ENCODE peak calls at places on chromosomes 3 and 15, in ten cellular contexts. G is GM23248; F is HFFc6; Z is GM04504; H is body of pancreas; R is naive B cell; A is A172; S is stimulated activated CD4-positive, alpha-beta T cell treated with anti-CD3 and anti-CD28 coated beads, TNF-alpha, amount 100 ng/mL, for 48 hours; T is NCI-H2081 treated with DMSO at 0.1 percent for 48 hours; U is activated CD4-positive, CD25-positive, alpha-beta regulatory T cell. I is an unnamed sample.

GRCh38 chr3:122555275-122556071 is 8.6 kb downstream of the PARP9 start:
- DNase-seq in A (peak), U (no peak), S (no peak), R (no peak), Z (no peak), T (no peak), H (no peak), F (no peak), G (peak), I (peak)

GRCh38 chr3:60250210-60250609 is 1001.0 kb downstream of the FHIT start:
- DNase-seq in R (no peak), U (no peak), A (no peak), H (no peak), S (no peak), T (no peak), Z (peak), F (no peak), G (peak), I (no peak)

GRCh38 chr3:10777627-10778026 is 38.4 kb upstream of the SLC6A11 start:
- DNase-seq in U (no peak), T (no peak), S (no peak), Z (no peak), R (no peak), G (no peak), F (no peak), H (no peak), A (no peak), I (no peak)

GRCh38 chr15:75348563-75349350 is 1.9 kb downstream of the NEIL1 start:
- DNase-seq in G (peak), H (peak), Z (no peak), F (no peak), U (no peak), S (no peak), T (no peak), A (no peak), R (peak), I (no peak)

GRCh38 chr3:40989141-40990061 is 209.9 kb upstream of the CTNNB1 start:
- DNase-seq in S (no peak), R (no peak), U (no peak), A (no peak), Z (no peak), T (no peak), G (no peak), H (no peak), F (no peak), I (no peak)

GRCh38 chr3:160473978-160474377 is 24.4 kb upstream of the TRIM59 start:
- DNase-seq in S (no peak), G (peak), A (peak), R (no peak), Z (peak), T (no peak), H (no peak), F (peak), U (no peak), I (peak)

GRCh38 chr3:59116138-59116537 is 66.3 kb upstream of the CFAP20DC start:
- DNase-seq in H (no peak), F (no peak), R (no peak), U (no peak), G (no peak), T (no peak), A (no peak), S (no peak), Z (no peak), I (no peak)

GRCh38 chr3:151206196-151206595 is 3.2 kb upstream of the GPR171 start:
- DNase-seq in G (no peak), F (no peak), H (no peak), S (no peak), R (no peak), U (no peak), Z (no peak), T (no peak), A (no peak), I (no peak)

GRCh38 chr3:32106929-32107362 is 526 bp downstream of the GPD1L start:
- DNase-seq in H (peak), S (no peak), F (no peak), G (peak), R (no peak), Z (no peak), U (no peak), A (no peak), T (no peak), I (no peak)

GRCh38 chr15:25793354-25794050 is 69.6 kb downstream of the ATP10A start:
- DNase-seq in S (no peak), H (no peak), R (peak), U (no peak), G (no peak), Z (no peak), F (no peak), A (no peak), T (no peak), I (no peak)

GRCh38 chr3:150920236-150920635 is 15.0 kb upstream of the MINDY4B start:
- DNase-seq in Z (no peak), T (no peak), G (no peak), A (no peak), H (no peak), R (no peak), U (no peak), F (peak), S (no peak), I (no peak)

GRCh38 chr3:129558772-129559564 is 16.0 kb downstream of the H1-8 start:
- DNase-seq in A (peak), F (peak), T (no peak), U (no peak), R (no peak), S (no peak), G (peak), Z (peak), H (no peak), I (peak)

GRCh38 chr3:98733778-98734281 is 29.3 kb upstream of the ST3GAL6 start:
- DNase-seq in R (no peak), H (peak), U (no peak), T (no peak), A (no peak), Z (no peak), G (no peak), S (no peak), F (no peak), I (peak)

GRCh38 chr15:80934761-80935221 is 54.8 kb downstream of the MESD start:
- DNase-seq in A (peak), H (no peak), U (no peak), F (peak), Z (no peak), S (no peak), R (no peak), T (no peak), G (peak), I (peak)

GRCh38 chr3:138448631-138449030 is 14.2 kb downstream of the ESYT3 start:
- DNase-seq in A (no peak), U (no peak), S (no peak), F (no peak), H (no peak), G (peak), R (no peak), T (no peak), Z (no peak), I (no peak)